ENCODE peak calls at places on chromosomes 2 and 18, in nine cellular contexts. S is cardiac muscle cell, A is cardiac fibroblast, I is BJ, N is IMR-90, L is K562, B is AG04450, G is neural progenitor cell, J is heart right ventricle. F is an unnamed sample.

GRCh38 chr2:221195829-221196228 is 376.3 kb downstream of the EPHA4 start:
- DNase-seq in S (no peak), A (no peak), I (no peak), N (no peak), L (no peak), B (no peak), G (no peak), J (no peak), F (no peak)

GRCh38 chr2:64063924-64064331 is 44.7 kb upstream of the VPS54 start:
- DNase-seq in S (peak; percentile 95), A (peak; percentile 93), I (no peak), N (peak; percentile 82), L (no peak), B (peak; percentile 32), G (no peak), J (no peak), F (no peak)

GRCh38 chr2:142462291-142462690 is 331.5 kb upstream of the LRP1B start:
- DNase-seq in S (no peak), A (no peak), I (no peak), N (no peak), L (no peak), B (no peak), G (no peak), J (no peak), F (no peak)

GRCh38 chr18:22067682-22068081 is 101.7 kb upstream of the GATA6 start:
- DNase-seq in S (no peak), A (no peak), I (no peak), N (no peak), L (no peak), B (no peak), G (no peak), J (no peak), F (no peak)

GRCh38 chr2:74357627-74358026 is 14.4 kb upstream of the SLC4A5 start:
- DNase-seq in S (no peak), A (peak; percentile 25), I (no peak), N (peak; percentile 8), L (no peak), B (no peak), G (no peak), J (no peak), F (no peak)

GRCh38 chr2:210544191-210544590 is 12.2 kb upstream of the CPS1 start:
- DNase-seq in S (no peak), A (no peak), I (no peak), N (no peak), L (no peak), B (no peak), G (no peak), J (no peak), F (no peak)

GRCh38 chr2:132547089-132547687 is 122.8 kb downstream of the LYPD1 start:
- DNase-seq in S (peak; percentile 82), A (peak; percentile 88), I (peak; percentile 10), N (peak; percentile 85), L (peak; percentile 57), B (peak; percentile 61), G (peak; percentile 80), J (peak; percentile 23), F (peak; percentile 26)

GRCh38 chr18:8788503-8789429 is 83.4 kb downstream of the MTCL1 start:
- DNase-seq in S (peak; percentile 34), A (no peak), I (no peak), N (peak; percentile 49), L (no peak), B (no peak), G (no peak), J (no peak), F (no peak)

GRCh38 chr2:240637116-240637900 is 12.0 kb downstream of the GPR35 start:
- DNase-seq in S (no peak), A (no peak), I (no peak), N (no peak), L (no peak), B (no peak), G (no peak), J (no peak), F (no peak)

GRCh38 chr2:178409261-178409660 is 41.7 kb downstream of the PRKRA start:
- DNase-seq in S (no peak), A (no peak), I (no peak), N (no peak), L (no peak), B (no peak), G (no peak), J (no peak), F (no peak)

GRCh38 chr2:128307595-128307994 is 11.1 kb downstream of the HS6ST1 start:
- DNase-seq in S (no peak), A (no peak), I (no peak), N (no peak), L (no peak), B (no peak), G (no peak), J (no peak), F (no peak)

GRCh38 chr2:137254081-137254480 is 488.7 kb downstream of the THSD7B start:
- DNase-seq in S (no peak), A (peak; percentile 9), I (no peak), N (no peak), L (no peak), B (no peak), G (no peak), J (no peak), F (no peak)

GRCh38 chr18:27005589-27005988 is 140.1 kb upstream of the AQP4 start:
- DNase-seq in S (peak; percentile 9), A (peak; percentile 5), I (no peak), N (no peak), L (no peak), B (no peak), G (peak; percentile 51), J (no peak), F (no peak)

GRCh38 chr2:241895732-241896641 is 26.5 kb downstream of the RTP5 start:
- DNase-seq in S (peak; percentile 81), A (peak; percentile 44), I (no peak), N (peak; percentile 30), L (no peak), B (no peak), G (no peak), J (no peak), F (no peak)

GRCh38 chr2:218516614-218517013 is 51.5 kb downstream of the USP37 start:
- DNase-seq in S (peak; percentile 28), A (peak; percentile 40), I (no peak), N (peak; percentile 5), L (peak; percentile 32), B (no peak), G (peak; percentile 16), J (no peak), F (no peak)

GRCh38 chr18:77133920-77134496 is 1.4 kb upstream of the MBP start:
- DNase-seq in S (no peak), A (no peak), I (no peak), N (no peak), L (no peak), B (no peak), G (peak; percentile 40), J (peak; percentile 43), F (no peak)

DNA sequence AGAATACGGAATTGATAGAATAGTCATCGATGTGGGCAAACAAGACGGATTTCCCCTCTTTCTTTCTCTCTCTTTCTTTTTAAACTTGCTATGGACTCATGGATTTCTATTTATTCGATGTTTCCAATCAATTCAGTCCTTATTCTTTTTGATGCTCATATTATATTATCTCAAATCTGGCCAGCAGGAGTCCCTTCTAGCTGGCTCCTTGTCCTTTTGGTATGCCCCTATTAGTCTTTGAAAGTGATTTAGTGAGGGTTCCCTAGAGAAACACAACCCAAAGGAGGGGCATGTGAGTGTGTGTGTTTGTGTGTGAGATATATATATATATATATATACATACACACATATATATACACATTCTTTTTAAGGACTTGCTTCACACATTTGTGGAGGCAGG is 23.5 kb upstream of the BIN1 start:
- DNase-seq in S (no peak), A (no peak), I (no peak), N (no peak), L (no peak), B (no peak), G (no peak), J (no peak), F (no peak)
- TF ChIP-seq CTCF in S (no peak), A (no peak), I (no peak), N (peak; percentile 10), L (no peak), B (no peak), G (no peak), J (no peak), F (no peak)

GRCh38 chr18:45415614-45416013 is 199.7 kb upstream of the SLC14A2 start:
- DNase-seq in S (no peak), A (no peak), I (no peak), N (no peak), L (no peak), B (no peak), G (no peak), J (no peak), F (no peak)
- H3K4me3 ChIP-seq in S (no peak overlapping the region), A (no peak overlapping the region), I (no peak overlapping the region), N (no peak overlapping the region), L (no peak overlapping the region), B (no peak overlapping the region), G (no peak overlapping the region), J (no peak overlapping the region), F (no peak overlapping the region)

DNA sequence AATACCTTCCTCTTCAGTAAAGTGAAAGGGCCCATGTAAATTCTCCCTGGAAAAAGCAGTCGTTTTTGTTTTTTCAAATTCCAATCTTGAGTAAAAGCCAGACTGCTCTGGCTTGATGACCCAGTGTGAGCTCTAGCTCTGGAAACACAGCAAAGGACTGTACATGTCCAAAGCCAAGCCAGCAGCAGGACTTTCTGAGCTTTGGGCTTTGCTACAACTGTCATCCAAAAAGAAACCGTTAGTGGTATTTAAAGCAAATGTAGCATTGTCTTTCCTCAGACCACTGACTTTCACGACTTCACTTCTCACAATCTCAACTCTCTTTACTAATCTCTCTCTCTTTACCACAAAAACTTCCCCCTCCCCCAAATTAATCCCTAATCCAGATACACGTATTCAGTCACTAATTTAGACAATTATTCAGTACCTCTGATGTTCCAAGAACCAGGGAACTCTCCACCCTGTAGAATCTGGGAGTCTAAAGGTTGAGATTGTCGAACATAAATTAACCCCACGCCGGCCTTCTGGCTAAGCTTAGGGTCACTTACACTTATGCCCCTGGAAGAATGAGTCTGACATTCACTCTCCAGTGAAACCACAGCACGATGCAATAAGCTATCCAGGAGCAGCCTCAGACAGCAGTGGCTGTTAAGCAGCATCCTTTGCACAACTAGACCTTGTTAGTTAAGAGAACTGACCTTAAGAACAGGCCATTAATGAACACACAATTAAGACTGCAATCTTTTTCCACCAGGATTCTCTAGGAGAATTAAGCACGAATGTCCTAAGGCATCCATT is 25.2 kb downstream of the SH3YL1 start:
- DNase-seq in S (no peak), A (no peak), I (no peak), N (peak; percentile 9), L (no peak), B (no peak), G (no peak), J (no peak), F (no peak)
- TF ChIP-seq CTCF in S (no peak), A (no peak), I (no peak), N (no peak), L (no peak), B (no peak), G (no peak), J (no peak), F (no peak)

GRCh38 chr18:37565985-37566478 is 434 bp upstream of the CELF4 start:
- DNase-seq in S (peak; percentile 73), A (peak; percentile 24), I (no peak), N (peak; percentile 5), L (peak; percentile 17), B (no peak), G (peak; percentile 86), J (peak; percentile 61), F (no peak)
- H3K4me3 ChIP-seq in S (peak overlapping the region; percentile 48), A (peak overlapping the region; percentile 48), I (peak overlapping the region; percentile 34), N (no peak overlapping the region), L (no peak overlapping the region), B (no peak overlapping the region), G (peak overlapping the region; percentile 81), J (peak overlapping the region; percentile 60), F (peak overlapping the region; percentile 46)

GRCh38 chr2:160014227-160014626 is 48.2 kb downstream of the PLA2R1 start:
- DNase-seq in S (peak; percentile 20), A (peak; percentile 34), I (no peak), N (no peak), L (no peak), B (no peak), G (no peak), J (no peak), F (no peak)
- TF ChIP-seq CTCF in S (no peak), A (peak; percentile 9), I (no peak), N (no peak), L (no peak), B (no peak), G (no peak), J (no peak), F (no peak)